ENCODE peak calls at places on chromosome 2, in six cellular contexts. Y is NCI-H748 treated with DMSO at 0.1 percent for 48 hours; Q is A549; E is caudate nucleus; L is stimulated activated CD8-positive, alpha-beta memory T cell treated with anti-CD3 and anti-CD28 coated beads, Interleukin-15, amount 100 ng/mL, for 24 hours; B is COR-L47. X is an unnamed sample.

GRCh38 chr2:238267884-238268680 is 20.3 kb downstream of the PER2 start:
- DNase-seq in Y (no peak), Q (no peak), E (no peak), L (no peak), B (no peak), X (no peak)

GRCh38 chr2:68831688-68832087 is 39.5 kb downstream of the BMP10 start:
- DNase-seq in Y (no peak), Q (no peak), E (no peak), L (no peak), B (no peak), X (no peak)

GRCh38 chr2:126864861-126865260 is 33.8 kb upstream of the TEX51 start:
- DNase-seq in Y (no peak), Q (no peak), E (no peak), L (no peak), B (no peak), X (no peak)

GRCh38 chr2:2561346-2562095 is 230.4 kb upstream of the MYT1L start:
- DNase-seq in Y (no peak), Q (no peak), E (no peak), L (no peak), B (no peak), X (no peak)

GRCh38 chr2:143241403-143242088 is 112.3 kb downstream of the ARHGAP15 start:
- DNase-seq in Y (no peak), Q (no peak), E (no peak), L (no peak), B (no peak), X (no peak)

GRCh38 chr2:168254158-168254935 is 7.0 kb upstream of the STK39 start:
- DNase-seq in Y (no peak), Q (no peak), E (no peak), L (no peak), B (no peak), X (no peak)

GRCh38 chr2:219308142-219309093 is 783 bp downstream of the PTPRN start:
- DNase-seq in Y (peak; percentile 26), Q (peak; percentile 70), E (peak; percentile 13), L (peak; percentile 48), B (peak; percentile 38), X (peak; percentile 68)

GRCh38 chr2:7272180-7272579 is 355.0 kb downstream of the RNF144A start:
- DNase-seq in Y (no peak), Q (no peak), E (no peak), L (no peak), B (no peak), X (no peak)

GRCh38 chr2:127913808-127914457 is 28.2 kb upstream of the AMMECR1L start:
- DNase-seq in Y (no peak), Q (peak; percentile 31), E (no peak), L (no peak), B (no peak), X (no peak)

GRCh38 chr2:36800381-36800780 is 103.9 kb downstream of the VIT start:
- DNase-seq in Y (no peak), Q (no peak), E (peak; percentile 88), L (no peak), B (no peak), X (no peak)

GRCh38 chr2:10911291-10912075 is at the start of gene KCNF1:
- DNase-seq in Y (peak; percentile 58), Q (peak; percentile 79), E (peak; percentile 72), L (no peak), B (peak; percentile 80), X (peak; percentile 64)

GRCh38 chr2:80830891-80831290 is 526.3 kb upstream of the LRRTM1 start:
- DNase-seq in Y (no peak), Q (no peak), E (no peak), L (no peak), B (no peak), X (no peak)

GRCh38 chr2:230885467-230886130 is 20.9 kb downstream of the ITM2C start:
- DNase-seq in Y (peak; percentile 7), Q (no peak), E (peak; percentile 89), L (no peak), B (peak; percentile 70), X (peak; percentile 35)

GRCh38 chr2:39608212-39608575 is 57.5 kb upstream of the TMEM178A start:
- DNase-seq in Y (no peak), Q (no peak), E (no peak), L (no peak), B (no peak), X (no peak)

GRCh38 chr2:200588076-200588678 is 2.4 kb downstream of the AOX1 start:
- DNase-seq in Y (no peak), Q (no peak), E (no peak), L (no peak), B (no peak), X (no peak)

GRCh38 chr2:241052677-241053360 is 49.3 kb downstream of the MTERF4 start:
- DNase-seq in Y (no peak), Q (no peak), E (no peak), L (no peak), B (no peak), X (no peak)

GRCh38 chr2:114119846-114120348 is 230.0 kb downstream of the ACTR3 start:
- DNase-seq in Y (no peak), Q (no peak), E (no peak), L (no peak), B (no peak), X (no peak)

GRCh38 chr2:204722691-204723090 is 177.4 kb downstream of the PARD3B start:
- DNase-seq in Y (no peak), Q (no peak), E (no peak), L (no peak), B (no peak), X (no peak)

GRCh38 chr2:111209045-111209514 is 88.4 kb downstream of the BCL2L11 start:
- DNase-seq in Y (no peak), Q (no peak), E (no peak), L (no peak), B (no peak), X (no peak)

GRCh38 chr2:105929506-105929905 is 184.8 kb downstream of the NCK2 start:
- DNase-seq in Y (no peak), Q (no peak), E (no peak), L (no peak), B (peak; percentile 3), X (no peak)

GRCh38 chr2:101843048-101843447 is 145.5 kb downstream of the MAP4K4 start:
- DNase-seq in Y (no peak), Q (no peak), E (no peak), L (no peak), B (no peak), X (no peak)

GRCh38 chr2:202172439-202173191 is 65.8 kb downstream of the SUMO1 start:
- DNase-seq in Y (no peak), Q (no peak), E (no peak), L (no peak), B (no peak), X (no peak)

GRCh38 chr2:6107290-6107689 is 415.1 kb downstream of the SOX11 start:
- DNase-seq in Y (no peak), Q (no peak), E (no peak), L (no peak), B (no peak), X (no peak)

GRCh38 chr2:47595115-47595514 is 187.8 kb upstream of the MSH6 start:
- DNase-seq in Y (no peak), Q (no peak), E (no peak), L (no peak), B (no peak), X (no peak)

GRCh38 chr2:136378712-136379595 is 261.0 kb upstream of the CXCR4 start:
- DNase-seq in Y (peak; percentile 56), Q (peak; percentile 21), E (peak; percentile 22), L (no peak), B (peak; percentile 69), X (peak; percentile 88)

GRCh38 chr2:241922396-241922795 is 52.9 kb downstream of the RTP5 start:
- DNase-seq in Y (no peak), Q (no peak), E (no peak), L (no peak), B (no peak), X (no peak)

GRCh38 chr2:118291481-118291880 is 203.2 kb downstream of the INSIG2 start:
- DNase-seq in Y (no peak), Q (no peak), E (no peak), L (no peak), B (no peak), X (no peak)

GRCh38 chr2:30351087-30351486 is 96.0 kb upstream of the LCLAT1 start:
- DNase-seq in Y (no peak), Q (no peak), E (no peak), L (no peak), B (no peak), X (no peak)

GRCh38 chr2:205696541-205697441 is 14.5 kb downstream of the NRP2 start:
- DNase-seq in Y (no peak), Q (no peak), E (peak; percentile 61), L (no peak), B (no peak), X (no peak)

GRCh38 chr2:75728614-75729419 is 18.1 kb upstream of the GCFC2 start:
- DNase-seq in Y (no peak), Q (no peak), E (no peak), L (no peak), B (no peak), X (no peak)

GRCh38 chr2:202023198-202023903 is 10.3 kb upstream of the FZD7 start:
- DNase-seq in Y (peak; percentile 95), Q (no peak), E (no peak), L (no peak), B (peak; percentile 18), X (no peak)

GRCh38 chr2:227508001-227508400 is 36.0 kb downstream of the AGFG1 start:
- DNase-seq in Y (no peak), Q (no peak), E (no peak), L (no peak), B (no peak), X (no peak)

GRCh38 chr2:217014298-217015116 is 154.6 kb upstream of the TNP1 start:
- DNase-seq in Y (no peak), Q (no peak), E (no peak), L (no peak), B (no peak), X (peak; percentile 23)

X was measured in NCI-H510A treated with DMSO at 0.1 percent for 48 hours.